ENCODE peak calls at places on chromosomes 16 and 17, in six cellular contexts. O, E, J, Z, K and I are unnamed samples.
A peak's percentile ranks its signal among the peaks of the same experiment; 100 is the strongest.

GRCh38 chr16:71726491-71727319 is 2.2 kb upstream of the PHLPP2 start:
- DNase-seq in O (no peak), E (no peak), J (no peak), Z (no peak), K (no peak), I (no peak)

GRCh38 chr17:72527819-72528218 is 407.0 kb downstream of the SOX9 start:
- DNase-seq in O (no peak), E (no peak), J (no peak), Z (no peak), K (no peak), I (no peak)

GRCh38 chr17:38585056-38585804 is 20.5 kb downstream of the SRCIN1 start:
- DNase-seq in O (no peak), E (peak; percentile 62), J (no peak), Z (no peak), K (no peak), I (no peak)

GRCh38 chr16:15857779-15858560 is 1.1 kb upstream of the MYH11 start:
- DNase-seq in O (peak; percentile 27), E (peak; percentile 9), J (peak; percentile 56), Z (peak; percentile 29), K (peak; percentile 76), I (no peak)

GRCh38 chr17:55584055-55584685 is 72.9 kb upstream of the SMIM36 start:
- DNase-seq in O (no peak), E (no peak), J (no peak), Z (peak; percentile 22), K (no peak), I (no peak)

GRCh38 chr16:72424776-72425175 is 252.8 kb upstream of the PMFBP1 start:
- DNase-seq in O (no peak), E (no peak), J (no peak), Z (no peak), K (no peak), I (no peak)

GRCh38 chr17:78138204-78139060 is 7.8 kb upstream of the C17orf99 start:
- DNase-seq in O (no peak), E (peak; percentile 25), J (no peak), Z (no peak), K (no peak), I (no peak)

GRCh38 chr16:58421529-58421928 is 29.3 kb downstream of the GINS3 start:
- DNase-seq in O (peak; percentile 33), E (no peak), J (no peak), Z (peak; percentile 29), K (no peak), I (peak; percentile 26)

GRCh38 chr16:67847064-67847861 is at the start of gene CENPT:
- DNase-seq in O (peak; percentile 54), E (no peak), J (no peak), Z (peak; percentile 57), K (no peak), I (peak; percentile 61)

GRCh38 chr17:77420804-77421634 is 280.2 kb downstream of the SEC14L1 start:
- DNase-seq in O (no peak), E (peak; percentile 95), J (no peak), Z (peak; percentile 84), K (peak; percentile 78), I (peak; percentile 92)

GRCh38 chr17:68981288-68981687 is 26.1 kb upstream of the ABCA8 start:
- DNase-seq in O (peak; percentile 67), E (no peak), J (no peak), Z (peak; percentile 91), K (no peak), I (peak; percentile 85)

GRCh38 chr16:88653606-88654362 is 2.9 kb upstream of the CYBA start:
- DNase-seq in O (no peak), E (no peak), J (no peak), Z (no peak), K (no peak), I (no peak)

GRCh38 chr17:68892658-68893057 is 62.5 kb downstream of the ABCA8 start:
- DNase-seq in O (no peak), E (no peak), J (no peak), Z (no peak), K (no peak), I (no peak)

GRCh38 chr16:70478912-70479341 is 24.5 kb downstream of the FCSK start:
- DNase-seq in O (peak; percentile 31), E (no peak), J (no peak), Z (peak; percentile 18), K (no peak), I (peak; percentile 42)

GRCh38 chr16:73062640-73063283 is 14.8 kb upstream of the ZFHX3 start:
- DNase-seq in O (no peak), E (no peak), J (no peak), Z (no peak), K (no peak), I (peak; percentile 39)

GRCh38 chr17:44001461-44001920 is 2.9 kb upstream of the NAGS start:
- DNase-seq in O (no peak), E (no peak), J (peak; percentile 23), Z (no peak), K (no peak), I (no peak)

GRCh38 chr17:56431736-56432135 is 161.8 kb upstream of the NOG start:
- DNase-seq in O (no peak), E (no peak), J (no peak), Z (no peak), K (no peak), I (no peak)

GRCh38 chr17:12789075-12789975 is at the start of gene ARHGAP44:
- DNase-seq in O (peak; percentile 55), E (peak; percentile 71), J (peak; percentile 70), Z (peak; percentile 65), K (peak; percentile 84), I (peak; percentile 49)

GRCh38 chr16:23836404-23837291 is 865 bp downstream of the PRKCB start:
- DNase-seq in O (no peak), E (peak; percentile 48), J (peak; percentile 59), Z (no peak), K (no peak), I (no peak)

GRCh38 chr16:70715113-70715711 is 29.4 kb upstream of the MTSS2 start:
- DNase-seq in O (peak; percentile 76), E (peak; percentile 68), J (peak; percentile 99), Z (peak; percentile 95), K (peak; percentile 90), I (peak; percentile 95)

GRCh38 chr17:63405741-63406261 is 40.3 kb downstream of the CYB561 start:
- DNase-seq in O (no peak), E (no peak), J (no peak), Z (peak; percentile 89), K (no peak), I (peak; percentile 85)

GRCh38 chr16:57106767-57107166 is 14.4 kb downstream of the CPNE2 start:
- DNase-seq in O (peak; percentile 63), E (no peak), J (no peak), Z (no peak), K (no peak), I (no peak)

GRCh38 chr17:76076765-76077581 is 2.0 kb upstream of the ZACN start:
- DNase-seq in O (no peak), E (no peak), J (peak; percentile 55), Z (no peak), K (no peak), I (no peak)

GRCh38 chr17:42310281-42311156 is 22.2 kb downstream of the STAT5A start:
- DNase-seq in O (no peak), E (no peak), J (no peak), Z (no peak), K (peak; percentile 69), I (no peak)

GRCh38 chr16:79597775-79598174 is 2.8 kb downstream of the MAF start:
- DNase-seq in O (no peak), E (no peak), J (no peak), Z (no peak), K (no peak), I (no peak)
- H3K4me3 ChIP-seq in O (peak overlapping the region; percentile 62), E (no peak overlapping the region), J (peak overlapping the region; percentile 84), Z (no peak overlapping the region), K (peak overlapping the region; percentile 73), I (peak overlapping the region; percentile 50)

GRCh38 chr16:87635541-87636049 is 33.3 kb downstream of the JPH3 start:
- DNase-seq in O (peak; percentile 47), E (peak; percentile 54), J (peak; percentile 73), Z (peak; percentile 22), K (peak; percentile 75), I (peak; percentile 14)

GRCh38 chr16:87634411-87634810 is 32.1 kb downstream of the JPH3 start:
- DNase-seq in O (no peak), E (no peak), J (no peak), Z (no peak), K (no peak), I (no peak)

GRCh38 chr16:87636741-87637140 is 34.4 kb downstream of the JPH3 start:
- DNase-seq in O (no peak), E (no peak), J (no peak), Z (no peak), K (no peak), I (no peak)

GRCh38 chr16:87637357-87637756 is 35.0 kb downstream of the JPH3 start:
- DNase-seq in O (no peak), E (no peak), J (no peak), Z (no peak), K (no peak), I (no peak)

DNA sequence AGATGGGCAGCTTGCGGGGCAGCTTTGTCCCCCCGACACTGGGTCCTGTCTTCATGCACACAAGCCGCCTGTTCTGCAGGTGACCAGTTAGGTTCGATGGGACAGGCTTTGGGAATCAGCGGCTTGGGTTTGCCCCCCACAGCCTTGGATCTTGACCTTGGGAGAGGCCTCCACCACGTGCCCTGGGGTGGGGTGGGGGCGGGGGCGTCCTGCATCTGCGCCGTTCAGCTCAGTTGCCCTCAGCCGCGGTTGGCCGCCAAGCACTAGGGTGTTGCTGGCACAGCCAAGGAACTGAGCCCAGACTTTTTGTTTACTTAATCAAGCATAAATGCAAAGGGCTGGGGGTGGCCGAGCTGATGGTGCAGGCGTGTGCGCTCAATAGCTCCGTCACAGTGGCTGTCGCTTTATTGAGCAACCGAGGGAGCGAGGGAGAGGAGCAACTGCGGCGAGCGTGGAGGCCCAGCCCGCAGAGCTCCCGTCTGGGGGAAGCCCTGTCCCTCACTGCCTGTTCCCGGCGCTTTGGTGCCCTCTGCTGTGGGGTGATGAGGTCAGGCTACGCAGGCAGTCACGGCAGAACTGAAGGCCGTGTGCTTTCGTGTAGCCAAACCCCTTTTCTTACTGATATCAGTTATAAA is 33.9 kb downstream of the JPH3 start:
- DNase-seq in O (peak; percentile 80), E (peak; percentile 68), J (peak; percentile 92), Z (peak; percentile 83), K (peak; percentile 87), I (peak; percentile 53)
- TF ChIP-seq CTCF in O (peak; percentile 68), E (peak; percentile 71), J (peak; percentile 65), Z (peak; percentile 73), K (peak; percentile 34), I (peak; percentile 61)

DNA sequence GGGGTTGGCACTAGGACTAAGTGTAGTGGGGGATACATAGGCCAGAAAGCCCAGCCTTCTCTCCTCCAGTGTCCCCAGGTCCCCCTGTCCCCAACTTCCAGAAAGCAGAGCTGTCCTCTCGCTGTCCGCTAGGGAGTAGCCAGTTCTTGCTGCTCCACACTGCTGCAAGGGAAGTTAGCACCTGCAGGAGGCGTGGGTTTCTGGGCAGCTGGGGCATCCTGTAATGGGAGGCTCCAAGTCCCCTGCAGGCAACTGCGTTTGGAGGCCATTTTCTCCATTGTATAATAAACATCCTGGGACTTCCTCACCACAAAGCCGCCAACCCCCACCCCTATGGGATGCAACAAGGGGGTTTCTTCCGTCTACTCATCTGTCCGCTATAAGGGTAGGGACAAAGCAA is 1.7 kb downstream of the RPRML start:
- DNase-seq in O (no peak), E (peak; percentile 96), J (no peak), Z (peak; percentile 39), K (no peak), I (no peak)
- H3K4me3 ChIP-seq in O (peak overlapping the region; percentile 63), E (peak overlapping the region; percentile 69), J (no peak overlapping the region), Z (no peak overlapping the region), K (no peak overlapping the region), I (no peak overlapping the region)

GRCh38 chr16:87092958-87093357 is 224.2 kb downstream of the C16orf95 start:
- DNase-seq in O (no peak), E (no peak), J (no peak), Z (no peak), K (no peak), I (no peak)
- TF ChIP-seq CTCF in O (no peak), E (no peak), J (no peak), Z (no peak), K (no peak), I (no peak)

GRCh38 chr16:3712830-3713476 is 4.4 kb downstream of the TRAP1 start:
- DNase-seq in O (no peak), E (no peak), J (peak; percentile 25), Z (no peak), K (no peak), I (no peak)
- H3K4me3 ChIP-seq in O (no peak overlapping the region), E (no peak overlapping the region), J (no peak overlapping the region), Z (no peak overlapping the region), K (no peak overlapping the region), I (no peak overlapping the region)